ENCODE peak calls at places on chromosome 19, in six cellular contexts. One of them, this sample, is unnamed.

GRCh38 chr19:19106061-19106551 is 32.2 kb downstream of the TMEM161A start:
- DNase-seq in psoas muscle: no peak
- DNase-seq in left lung: no peak
- DNase-seq in bronchial epithelial cell: no peak
- DNase-seq in GM20000: no peak
- DNase-seq in HepG2: no peak
- DNase-seq in this sample: no peak

GRCh38 chr19:17468302-17469091 is 1.8 kb upstream of the SLC27A1 start:
- DNase-seq in bronchial epithelial cell: no peak
- DNase-seq in psoas muscle: peak
- DNase-seq in left lung: peak
- DNase-seq in GM20000: no peak
- DNase-seq in HepG2: no peak
- DNase-seq in this sample: no peak

GRCh38 chr19:5594521-5594950 is 26.8 kb upstream of the TINCR start:
- DNase-seq in HepG2: peak
- DNase-seq in psoas muscle: no peak
- DNase-seq in GM20000: no peak
- DNase-seq in left lung: no peak
- DNase-seq in bronchial epithelial cell: no peak
- DNase-seq in this sample: peak

GRCh38 chr19:10752237-10752912 is 34.5 kb downstream of the DNM2 start:
- DNase-seq in GM20000: no peak
- DNase-seq in left lung: no peak
- DNase-seq in psoas muscle: no peak
- DNase-seq in HepG2: no peak
- DNase-seq in bronchial epithelial cell: no peak
- DNase-seq in this sample: no peak

GRCh38 chr19:16447015-16447384 is 24.8 kb downstream of the EPS15L1 start:
- DNase-seq in psoas muscle: peak
- DNase-seq in HepG2: peak
- DNase-seq in GM20000: peak
- DNase-seq in left lung: peak
- DNase-seq in bronchial epithelial cell: peak
- DNase-seq in this sample: no peak

GRCh38 chr19:43997631-43998290 is 5.0 kb upstream of the ZNF230 start:
- DNase-seq in HepG2: no peak
- DNase-seq in psoas muscle: no peak
- DNase-seq in left lung: no peak
- DNase-seq in bronchial epithelial cell: peak
- DNase-seq in GM20000: no peak
- DNase-seq in this sample: no peak

GRCh38 chr19:15455996-15456395 is 6.2 kb upstream of the WIZ start:
- DNase-seq in HepG2: no peak
- DNase-seq in GM20000: no peak
- DNase-seq in left lung: no peak
- DNase-seq in bronchial epithelial cell: no peak
- DNase-seq in psoas muscle: no peak
- DNase-seq in this sample: no peak

GRCh38 chr19:11606484-11606883 is 9.2 kb downstream of the ZNF627 start:
- DNase-seq in HepG2: no peak
- DNase-seq in GM20000: no peak
- DNase-seq in left lung: no peak
- DNase-seq in psoas muscle: no peak
- DNase-seq in bronchial epithelial cell: no peak
- DNase-seq in this sample: no peak

GRCh38 chr19:574658-575526 is 2.5 kb downstream of the BSG start:
- DNase-seq in bronchial epithelial cell: no peak
- DNase-seq in left lung: no peak
- DNase-seq in HepG2: peak
- DNase-seq in GM20000: peak
- DNase-seq in psoas muscle: peak
- DNase-seq in this sample: peak

GRCh38 chr19:53192771-53193533 is at the start of gene ZNF665:
- DNase-seq in HepG2: no peak
- DNase-seq in left lung: peak
- DNase-seq in bronchial epithelial cell: peak
- DNase-seq in psoas muscle: peak
- DNase-seq in GM20000: peak
- DNase-seq in this sample: no peak

GRCh38 chr19:53190253-53190652 is 2.9 kb downstream of the ZNF665 start:
- DNase-seq in bronchial epithelial cell: no peak
- DNase-seq in GM20000: no peak
- DNase-seq in left lung: no peak
- DNase-seq in HepG2: no peak
- DNase-seq in psoas muscle: no peak
- DNase-seq in this sample: no peak

GRCh38 chr19:53196777-53197396 is 3.7 kb upstream of the ZNF665 start:
- DNase-seq in HepG2: peak
- DNase-seq in GM20000: peak
- DNase-seq in left lung: peak
- DNase-seq in psoas muscle: peak
- DNase-seq in bronchial epithelial cell: peak
- DNase-seq in this sample: peak

GRCh38 chr19:53193534-53194222 is 520 bp upstream of the ZNF665 start:
- DNase-seq in GM20000: no peak
- DNase-seq in HepG2: no peak
- DNase-seq in psoas muscle: no peak
- DNase-seq in bronchial epithelial cell: no peak
- DNase-seq in left lung: no peak
- DNase-seq in this sample: no peak

DNA sequence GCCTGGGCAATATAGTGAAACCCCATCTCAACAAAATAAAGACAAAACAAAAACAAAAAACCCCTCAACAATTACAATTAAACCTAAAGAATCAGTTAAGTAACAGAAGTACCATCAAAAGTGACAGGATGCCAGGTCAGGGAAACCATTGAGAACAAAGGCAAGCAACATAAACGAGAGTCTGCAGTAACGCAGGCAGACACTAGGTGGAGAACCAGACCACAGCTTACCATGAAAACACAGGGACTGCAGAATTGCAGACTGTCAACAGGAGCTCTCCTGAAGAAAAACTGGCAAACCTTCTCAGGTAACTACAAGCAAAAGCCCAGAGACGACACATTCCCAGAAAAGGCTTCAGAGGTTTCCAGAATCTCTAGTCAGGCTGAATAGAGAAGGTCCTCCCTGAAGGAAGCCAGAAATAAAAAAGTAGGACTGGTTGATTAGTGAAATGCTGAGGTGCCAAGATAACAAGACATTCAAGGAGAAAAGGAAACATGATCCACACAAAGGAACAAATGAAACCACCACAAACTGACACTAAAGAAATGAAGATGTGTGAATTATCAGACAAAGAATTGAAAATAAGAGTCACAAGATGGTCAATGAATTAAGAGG is 2.2 kb upstream of the ZNF665 start:
- DNase-seq in HepG2: peak
- DNase-seq in left lung: peak
- DNase-seq in psoas muscle: peak
- DNase-seq in GM20000: peak
- DNase-seq in bronchial epithelial cell: peak
- DNase-seq in this sample: no peak
- TF ChIP-seq CTCF in HepG2: peak
- TF ChIP-seq CTCF in left lung: peak
- TF ChIP-seq CTCF in psoas muscle: peak
- TF ChIP-seq CTCF in GM20000: peak
- TF ChIP-seq CTCF in bronchial epithelial cell: peak
- TF ChIP-seq CTCF in this sample: peak

GRCh38 chr19:38569368-38569983 is 48.3 kb downstream of the MAP4K1 start:
- DNase-seq in bronchial epithelial cell: no peak
- DNase-seq in GM20000: no peak
- DNase-seq in HepG2: peak
- DNase-seq in psoas muscle: no peak
- DNase-seq in left lung: no peak
- DNase-seq in this sample: no peak

GRCh38 chr19:38565686-38566105 is 52.1 kb downstream of the MAP4K1 start:
- DNase-seq in bronchial epithelial cell: no peak
- DNase-seq in left lung: no peak
- DNase-seq in HepG2: no peak
- DNase-seq in psoas muscle: no peak
- DNase-seq in GM20000: no peak
- DNase-seq in this sample: no peak

GRCh38 chr19:38571682-38572081 is 46.1 kb downstream of the MAP4K1 start:
- DNase-seq in GM20000: no peak
- DNase-seq in left lung: no peak
- DNase-seq in HepG2: no peak
- DNase-seq in psoas muscle: no peak
- DNase-seq in bronchial epithelial cell: no peak
- DNase-seq in this sample: no peak
- TF ChIP-seq CTCF in GM20000: no peak
- TF ChIP-seq CTCF in left lung: no peak
- TF ChIP-seq CTCF in HepG2: no peak
- TF ChIP-seq CTCF in psoas muscle: no peak
- TF ChIP-seq CTCF in bronchial epithelial cell: no peak
- TF ChIP-seq CTCF in this sample: no peak

GRCh38 chr19:35090795-35091214 is 24.8 kb upstream of the FXYD3 start:
- DNase-seq in bronchial epithelial cell: no peak
- DNase-seq in psoas muscle: no peak
- DNase-seq in HepG2: no peak
- DNase-seq in GM20000: no peak
- DNase-seq in left lung: no peak
- DNase-seq in this sample: no peak
- TF ChIP-seq CTCF in bronchial epithelial cell: no peak
- TF ChIP-seq CTCF in psoas muscle: no peak
- TF ChIP-seq CTCF in HepG2: no peak
- TF ChIP-seq CTCF in GM20000: no peak
- TF ChIP-seq CTCF in left lung: peak
- TF ChIP-seq CTCF in this sample: peak

GRCh38 chr19:39046037-39046821 is 13.9 kb upstream of the FBXO27 start:
- DNase-seq in left lung: no peak
- DNase-seq in HepG2: peak
- DNase-seq in bronchial epithelial cell: no peak
- DNase-seq in GM20000: no peak
- DNase-seq in psoas muscle: no peak
- DNase-seq in this sample: no peak

GRCh38 chr19:39047076-39047475 is 14.7 kb upstream of the FBXO27 start:
- DNase-seq in left lung: no peak
- DNase-seq in bronchial epithelial cell: no peak
- DNase-seq in HepG2: no peak
- DNase-seq in psoas muscle: no peak
- DNase-seq in GM20000: no peak
- DNase-seq in this sample: no peak

DNA sequence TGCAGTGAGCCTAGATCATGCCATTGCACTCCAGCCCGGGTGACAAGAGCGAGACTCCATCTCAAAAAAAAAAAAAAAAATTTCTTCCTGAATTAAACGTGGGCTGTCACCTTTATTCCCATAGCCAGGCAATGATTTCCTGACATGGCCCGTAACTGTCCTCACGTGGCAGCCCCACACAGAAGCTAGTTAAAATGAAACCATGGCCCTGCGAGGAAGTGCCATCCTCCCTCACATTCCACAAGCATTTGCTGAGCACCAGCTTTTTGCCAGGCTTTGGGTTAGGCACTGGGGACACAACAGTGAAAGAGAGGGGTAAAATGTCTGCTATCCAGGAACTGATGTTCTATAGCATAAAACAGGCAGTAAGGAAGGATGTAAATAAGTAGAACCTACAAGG is 13.2 kb upstream of the FBXO27 start:
- DNase-seq in left lung: no peak
- DNase-seq in HepG2: no peak
- DNase-seq in bronchial epithelial cell: no peak
- DNase-seq in GM20000: no peak
- DNase-seq in psoas muscle: no peak
- DNase-seq in this sample: no peak
- TF ChIP-seq CTCF in left lung: no peak
- TF ChIP-seq CTCF in HepG2: no peak
- TF ChIP-seq CTCF in bronchial epithelial cell: no peak
- TF ChIP-seq CTCF in GM20000: no peak
- TF ChIP-seq CTCF in psoas muscle: no peak
- TF ChIP-seq CTCF in this sample: no peak

GRCh38 chr19:7856277-7856581 is 18.0 kb downstream of the PRR36 start:
- DNase-seq in left lung: no peak
- DNase-seq in bronchial epithelial cell: no peak
- DNase-seq in HepG2: no peak
- DNase-seq in GM20000: no peak
- DNase-seq in psoas muscle: no peak
- DNase-seq in this sample: no peak
- TF ChIP-seq CTCF in left lung: no peak
- TF ChIP-seq CTCF in bronchial epithelial cell: no peak
- TF ChIP-seq CTCF in HepG2: no peak
- TF ChIP-seq CTCF in GM20000: no peak
- TF ChIP-seq CTCF in psoas muscle: no peak
- TF ChIP-seq CTCF in this sample: no peak

GRCh38 chr19:29370276-29370675 is 155.5 kb upstream of the VSTM2B start:
- DNase-seq in GM20000: no peak
- DNase-seq in bronchial epithelial cell: no peak
- DNase-seq in left lung: no peak
- DNase-seq in psoas muscle: no peak
- DNase-seq in HepG2: no peak
- DNase-seq in this sample: no peak
- TF ChIP-seq CTCF in GM20000: no peak
- TF ChIP-seq CTCF in bronchial epithelial cell: no peak
- TF ChIP-seq CTCF in left lung: no peak
- TF ChIP-seq CTCF in psoas muscle: no peak
- TF ChIP-seq CTCF in HepG2: no peak
- TF ChIP-seq CTCF in this sample: no peak